ENCODE peak calls at places on chromosome 1, in nine cellular contexts. V is occipital lobe; F is activated naive CD8-positive, alpha-beta T cell treated with anti-CD3 and anti-CD28 coated beads, Interleukin-2, amount 50 U/mL, for 16 hours; N is HTR-8/SVneo; I is OCI-M1; G is NCI-H2029; A is NCI-H510A; L is left cardiac atrium; C is esophagus muscularis mucosa. B is an unnamed sample.

GRCh38 chr1:170791941-170792340 is 128.0 kb downstream of the PRRX1 start:
- DNase-seq in V (no peak), F (no peak), N (no peak), I (no peak), G (no peak), A (no peak), L (no peak), C (no peak), B (no peak)

GRCh38 chr1:203695116-203695515 is 68.5 kb downstream of the ATP2B4 start:
- DNase-seq in V (no peak), F (no peak), N (no peak), I (no peak), G (no peak), A (no peak), L (no peak), C (no peak), B (no peak)

GRCh38 chr1:227891223-227891954 is 56.3 kb downstream of the WNT9A start:
- DNase-seq in V (no peak), F (no peak), N (no peak), I (no peak), G (no peak), A (no peak), L (no peak), C (peak), B (no peak)

GRCh38 chr1:44842763-44843655 is at the start of gene PTCH2:
- DNase-seq in V (peak), F (no peak), N (peak), I (peak), G (peak), A (peak), L (peak), C (no peak), B (peak)

GRCh38 chr1:109935451-109935900 is 24.8 kb downstream of the CSF1 start:
- DNase-seq in V (no peak), F (no peak), N (no peak), I (no peak), G (peak), A (no peak), L (no peak), C (no peak), B (no peak)

GRCh38 chr1:181044449-181044966 is 10.7 kb downstream of the MR1 start:
- DNase-seq in V (no peak), F (peak), N (peak), I (no peak), G (no peak), A (no peak), L (no peak), C (no peak), B (peak)

GRCh38 chr1:84344286-84344685 is 42.8 kb downstream of the SAMD13 start:
- DNase-seq in V (no peak), F (no peak), N (no peak), I (peak), G (no peak), A (no peak), L (no peak), C (no peak), B (peak)

GRCh38 chr1:178633068-178633467 is 92.0 kb upstream of the RALGPS2 start:
- DNase-seq in V (no peak), F (no peak), N (peak), I (no peak), G (no peak), A (no peak), L (no peak), C (no peak), B (no peak)

GRCh38 chr1:232596666-232597303 is 33.1 kb downstream of the SIPA1L2 start:
- DNase-seq in V (no peak), F (no peak), N (no peak), I (no peak), G (no peak), A (peak), L (no peak), C (no peak), B (no peak)

GRCh38 chr1:118147542-118147941 is 37.5 kb downstream of the SPAG17 start:
- DNase-seq in V (no peak), F (no peak), N (no peak), I (no peak), G (no peak), A (no peak), L (no peak), C (no peak), B (no peak)

GRCh38 chr1:235932090-235932510 is 65.4 kb upstream of the LYST start:
- DNase-seq in V (no peak), F (no peak), N (no peak), I (peak), G (no peak), A (no peak), L (no peak), C (no peak), B (peak)

GRCh38 chr1:14975119-14975518 is 178.4 kb upstream of the TMEM51 start:
- DNase-seq in V (no peak), F (no peak), N (no peak), I (no peak), G (no peak), A (no peak), L (no peak), C (no peak), B (no peak)

GRCh38 chr1:210586785-210587184 is 258.1 kb downstream of the HHAT start:
- DNase-seq in V (peak), F (no peak), N (no peak), I (no peak), G (no peak), A (no peak), L (no peak), C (no peak), B (no peak)

GRCh38 chr1:25922633-25923567 is 16.7 kb upstream of the STMN1 start:
- DNase-seq in V (no peak), F (no peak), N (no peak), I (peak), G (peak), A (peak), L (peak), C (no peak), B (peak)

GRCh38 chr1:179025975-179026812 is 500 bp downstream of the FAM20B start:
- DNase-seq in V (peak), F (peak), N (peak), I (peak), G (peak), A (peak), L (peak), C (no peak), B (peak)

GRCh38 chr1:202959276-202959620 is 1.1 kb upstream of the ADIPOR1 start:
- DNase-seq in V (no peak), F (no peak), N (peak), I (peak), G (peak), A (peak), L (no peak), C (no peak), B (peak)

GRCh38 chr1:233182587-233182986 is 112.9 kb downstream of the PCNX2 start:
- DNase-seq in V (no peak), F (no peak), N (no peak), I (no peak), G (no peak), A (no peak), L (no peak), C (no peak), B (no peak)

GRCh38 chr1:101833312-101833711 is 163.4 kb downstream of the OLFM3 start:
- DNase-seq in V (no peak), F (no peak), N (no peak), I (no peak), G (no peak), A (no peak), L (no peak), C (no peak), B (no peak)

GRCh38 chr1:161706483-161707347 is at the start of gene FCRLA:
- DNase-seq in V (peak), F (no peak), N (no peak), I (peak), G (no peak), A (no peak), L (no peak), C (no peak), B (peak)

GRCh38 chr1:207810173-207810572 is 58.3 kb downstream of the CD46 start:
- DNase-seq in V (no peak), F (no peak), N (no peak), I (no peak), G (no peak), A (no peak), L (no peak), C (peak), B (no peak)

GRCh38 chr1:59564192-59564891 is 250.4 kb upstream of the HOOK1 start:
- DNase-seq in V (no peak), F (no peak), N (no peak), I (no peak), G (no peak), A (no peak), L (no peak), C (no peak), B (peak)

GRCh38 chr1:186483561-186483960 is 22.6 kb upstream of the PDC start:
- DNase-seq in V (no peak), F (no peak), N (no peak), I (no peak), G (no peak), A (no peak), L (no peak), C (no peak), B (no peak)

GRCh38 chr1:39509360-39510009 is 18.0 kb downstream of the BMP8A start:
- DNase-seq in V (no peak), F (no peak), N (no peak), I (no peak), G (no peak), A (peak), L (no peak), C (no peak), B (peak)

GRCh38 chr1:59499956-59500569 is 203.2 kb downstream of the FGGY start:
- DNase-seq in V (no peak), F (no peak), N (no peak), I (no peak), G (no peak), A (no peak), L (no peak), C (no peak), B (no peak)

GRCh38 chr1:100378956-100379355 is 26.6 kb downstream of the CDC14A start:
- DNase-seq in V (no peak), F (no peak), N (no peak), I (no peak), G (no peak), A (no peak), L (no peak), C (no peak), B (no peak)